ENCODE peak calls at places on chromosomes 2 and 18, in ten cellular contexts. T, J, W, D, Q, P, K, A, G and M are unnamed samples.

GRCh38 chr2:25566694-25567093 is 106.7 kb downstream of the DTNB start:
- DNase-seq in K (peak; percentile 42), G (no peak), Q (no peak), T (no peak), W (no peak), P (no peak), A (no peak), J (no peak), D (peak; percentile 68), M (no peak)

GRCh38 chr2:43370705-43371104 is 144.3 kb upstream of the ZFP36L2 start:
- DNase-seq in P (no peak), G (no peak), K (no peak), J (no peak), A (no peak), D (no peak), W (no peak), T (no peak), Q (no peak), M (no peak)

GRCh38 chr2:145751634-145752033 is 1231.7 kb upstream of the ZEB2 start:
- DNase-seq in A (no peak), T (no peak), P (no peak), D (no peak), J (peak; percentile 34), K (no peak), W (no peak), G (no peak), Q (no peak), M (no peak)

GRCh38 chr2:1104364-1104763 is 153.7 kb downstream of the SNTG2 start:
- DNase-seq in W (no peak), K (no peak), T (no peak), A (no peak), P (no peak), J (no peak), G (no peak), D (no peak), Q (no peak), M (no peak)

GRCh38 chr18:2978626-2979025 is 34.3 kb downstream of the LPIN2 start:
- DNase-seq in W (no peak), K (no peak), A (no peak), T (no peak), P (no peak), G (no peak), Q (no peak), D (peak; percentile 12), J (no peak), M (no peak)

GRCh38 chr18:72847771-72848170 is 20.0 kb downstream of the NETO1 start:
- DNase-seq in Q (no peak), G (no peak), W (no peak), D (no peak), K (no peak), J (no peak), P (no peak), T (no peak), A (no peak), M (no peak)

GRCh38 chr2:162989507-162989906 is 150.9 kb upstream of the KCNH7 start:
- DNase-seq in D (peak; percentile 85), A (no peak), G (no peak), P (no peak), Q (no peak), J (no peak), T (no peak), W (no peak), K (no peak), M (no peak)

GRCh38 chr2:101787097-101787496 is 89.6 kb downstream of the MAP4K4 start:
- DNase-seq in K (no peak), P (no peak), W (no peak), D (no peak), G (no peak), Q (no peak), T (no peak), A (no peak), J (no peak), M (no peak)

DNA sequence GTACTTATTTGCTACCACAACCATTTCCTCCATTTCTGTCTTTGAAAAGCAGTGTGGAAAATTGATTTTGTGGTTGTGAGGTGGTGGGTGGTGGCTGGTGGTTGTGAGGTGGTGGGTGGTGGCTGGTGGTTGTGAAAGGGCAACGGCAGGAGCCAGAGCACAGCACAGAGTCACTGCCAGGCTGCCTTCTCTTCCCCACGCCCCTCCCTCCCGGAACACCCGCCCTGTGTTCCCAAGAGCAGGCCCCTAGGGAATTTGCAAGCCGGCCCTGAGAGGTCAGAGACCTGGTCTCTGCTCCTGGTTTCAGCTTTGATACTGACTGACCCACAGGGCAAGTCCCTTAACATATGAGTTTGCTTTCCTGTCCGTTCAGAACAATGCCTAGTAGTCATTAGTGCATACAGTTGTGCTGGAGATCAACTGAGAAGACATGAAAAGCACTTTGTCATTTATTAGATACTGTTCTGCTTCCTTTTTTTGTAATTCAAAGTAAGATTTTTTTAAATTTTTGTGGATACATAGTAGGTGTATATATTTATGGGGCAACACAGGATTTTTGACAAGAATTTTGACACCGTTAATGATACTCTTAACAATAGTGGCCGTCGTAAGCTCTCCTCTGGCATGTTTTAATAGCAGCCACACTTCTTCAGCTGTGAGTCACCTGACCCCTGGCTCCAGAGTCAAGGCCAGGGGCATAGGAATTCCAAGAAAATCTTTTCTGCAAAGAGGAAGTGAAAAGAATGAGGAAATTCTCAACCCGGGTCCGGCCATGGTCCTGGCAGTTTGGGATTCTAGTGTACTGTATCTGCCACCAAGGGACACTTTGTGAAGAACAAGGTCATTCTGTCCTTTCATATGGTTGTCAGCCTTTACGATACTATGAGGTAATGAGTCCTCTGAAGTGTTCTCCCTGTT is 53.2 kb downstream of the ITGA6 start:
- DNase-seq in K (peak; percentile 64), W (no peak), T (no peak), A (no peak), Q (no peak), D (no peak), J (no peak), G (no peak), P (no peak), M (no peak)
- H3K4me1 ChIP-seq in K (peaks cover 11% of the 10 kb centered on the region), W (no peaks in the 10 kb centered on the region), T (peaks cover 56% of the 10 kb centered on the region), A (peaks cover 5% of the 10 kb centered on the region), Q (peaks cover 9% of the 10 kb centered on the region), D (peaks cover 24% of the 10 kb centered on the region), J (no peaks in the 10 kb centered on the region), G (no peaks in the 10 kb centered on the region), P (no peaks in the 10 kb centered on the region), M (peaks cover 6% of the 10 kb centered on the region)

GRCh38 chr2:207157727-207158126 is 8.0 kb downstream of the KLF7 start:
- DNase-seq in W (no peak), Q (no peak), T (no peak), A (no peak), D (no peak), G (no peak), K (no peak), J (no peak), P (no peak), M (no peak)

GRCh38 chr2:207156045-207156444 is 9.7 kb downstream of the KLF7 start:
- DNase-seq in W (no peak), A (no peak), Q (no peak), G (no peak), D (no peak), J (no peak), P (no peak), K (no peak), T (no peak), M (no peak)

GRCh38 chr2:207155516-207155915 is 10.2 kb downstream of the KLF7 start:
- DNase-seq in D (no peak), Q (no peak), W (no peak), P (no peak), A (no peak), G (no peak), K (no peak), J (no peak), T (no peak), M (no peak)

GRCh38 chr2:207156451-207157161 is 9.1 kb downstream of the KLF7 start:
- DNase-seq in J (no peak), W (no peak), D (no peak), G (no peak), T (no peak), A (no peak), P (no peak), Q (no peak), K (no peak), M (no peak)

DNA sequence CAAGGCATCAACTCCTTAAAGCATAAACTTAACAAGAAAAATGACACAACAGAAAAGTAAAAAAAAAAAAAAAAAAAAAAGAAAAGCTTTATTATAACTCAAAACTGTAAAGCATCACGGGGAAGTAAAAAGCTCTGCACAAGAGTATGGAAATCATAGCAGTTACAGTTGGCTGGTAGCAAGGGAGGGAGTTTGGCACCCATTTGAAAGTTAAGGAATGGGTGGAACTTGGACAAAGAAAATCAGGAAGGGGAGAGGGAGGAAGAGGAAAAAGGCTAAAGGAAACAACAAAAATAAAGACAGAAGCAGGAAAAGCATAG is 8.6 kb downstream of the KLF7 start:
- DNase-seq in Q (no peak), P (no peak), W (no peak), J (no peak), A (no peak), T (no peak), D (no peak), K (no peak), G (no peak), M (no peak)
- H3K4me3 ChIP-seq in Q (no peak overlapping the region), P (no peak overlapping the region), W (no peak overlapping the region), J (no peak overlapping the region), A (no peak overlapping the region), T (no peak overlapping the region), D (no peak overlapping the region), K (no peak overlapping the region), G (no peak overlapping the region), M (no peak overlapping the region)

GRCh38 chr2:127763776-127764175 is 47.2 kb downstream of the WDR33 start:
- DNase-seq in G (no peak), W (no peak), K (no peak), A (no peak), T (no peak), P (no peak), Q (no peak), J (no peak), D (no peak), M (no peak)

GRCh38 chr2:127769587-127769986 is 41.4 kb downstream of the WDR33 start:
- DNase-seq in J (no peak), W (no peak), T (no peak), P (no peak), Q (no peak), G (no peak), D (no peak), A (no peak), K (no peak), M (no peak)

GRCh38 chr2:127771756-127772155 is 39.2 kb downstream of the WDR33 start:
- DNase-seq in G (no peak), Q (no peak), T (no peak), A (no peak), W (peak; percentile 55), P (no peak), J (no peak), K (no peak), D (no peak), M (no peak)

GRCh38 chr2:127770973-127771735 is 39.8 kb downstream of the WDR33 start:
- DNase-seq in K (no peak), W (peak; percentile 62), T (no peak), D (no peak), A (no peak), Q (no peak), J (no peak), G (no peak), P (no peak), M (no peak)

GRCh38 chr2:127768775-127769479 is 42.0 kb downstream of the WDR33 start:
- DNase-seq in P (no peak), G (no peak), D (no peak), Q (no peak), J (no peak), K (no peak), W (no peak), T (no peak), A (no peak), M (no peak)
- H3K27ac ChIP-seq in P (no peak overlapping the region), G (no peak overlapping the region), D (no peak overlapping the region), Q (no peak overlapping the region), J (no peak overlapping the region), K (no peak overlapping the region), W (peak overlapping the region; percentile 55), T (no peak overlapping the region), A (no peak overlapping the region), M (no peak overlapping the region)

DNA sequence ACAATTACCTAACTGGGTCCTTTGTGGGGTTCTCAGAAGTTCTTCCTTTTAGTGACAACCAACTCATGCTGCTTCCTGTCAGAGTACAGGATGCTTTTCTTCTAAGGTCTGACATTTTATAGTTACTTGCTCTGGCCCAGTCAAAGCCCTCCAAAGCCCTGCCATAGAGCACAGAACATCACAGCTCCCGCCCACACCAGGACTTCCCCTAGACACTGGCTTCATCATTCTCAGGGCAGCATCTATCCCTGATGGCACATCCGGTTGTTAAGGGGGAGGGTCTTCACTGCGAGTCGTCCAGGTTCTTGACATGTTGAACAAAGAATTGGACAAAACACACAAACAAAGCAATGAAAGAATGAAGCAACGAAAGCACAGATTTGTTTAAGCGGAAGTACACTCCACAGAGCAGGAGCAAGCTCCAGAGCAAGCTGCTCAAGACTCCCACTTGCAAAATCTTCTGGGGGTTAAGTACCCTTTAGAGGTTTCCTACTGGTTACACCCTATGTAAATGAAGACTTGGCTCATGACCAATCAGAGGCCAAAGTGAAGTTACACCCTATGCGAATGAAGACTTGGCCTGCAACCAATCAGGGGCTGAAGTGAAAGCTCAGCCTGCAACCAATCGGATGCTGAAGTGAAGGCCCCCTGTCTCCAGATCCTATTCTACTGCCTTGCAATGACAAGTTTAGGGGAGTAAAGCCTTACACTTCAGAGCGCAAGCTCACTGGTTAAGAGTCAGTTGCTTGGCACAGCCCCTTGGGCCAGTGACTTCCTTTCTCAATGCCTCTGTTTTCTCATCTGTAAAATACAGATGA is 79.0 kb downstream of the HDAC4 start:
- DNase-seq in G (no peak), A (no peak), P (peak; percentile 22), T (peak; percentile 31), W (no peak), Q (no peak), D (no peak), K (peak; percentile 46), J (peak; percentile 48), M (peak; percentile 18)
- H3K4me1 ChIP-seq in G (peaks cover 31% of the 10 kb centered on the region), A (peaks cover 20% of the 10 kb centered on the region), P (no peaks in the 10 kb centered on the region), T (peaks cover 78% of the 10 kb centered on the region), W (peaks cover 6% of the 10 kb centered on the region), Q (peaks cover 18% of the 10 kb centered on the region), D (peaks cover 11% of the 10 kb centered on the region), K (peaks cover 14% of the 10 kb centered on the region), J (peaks cover 22% of the 10 kb centered on the region), M (peaks cover 42% of the 10 kb centered on the region)